ENCODE peak calls at places on chromosome 4, in seven cellular contexts. N is effector memory CD8-positive, alpha-beta T cell; O is stimulated activated naive CD8-positive, alpha-beta T cell treated with anti-CD3 and anti-CD28 coated beads, Interleukin-15, Interleukin-2, amounts not matched to agents 100 U/mL and 50 U/mL, for 24 hours; M is left ventricle myocardium superior; X is aorta; B is CD8-positive, alpha-beta T cell; W is PC-3. L is an unnamed sample.

GRCh38 chr4:84958434-84958833 is 8.1 kb downstream of the WDFY3 start:
- ATAC-seq in N (no peak), O (no peak), M (no peak), X (no peak), B (no peak), W (no peak), L (no peak)

GRCh38 chr4:40515398-40516293 is 114.0 kb downstream of the RBM47 start:
- ATAC-seq in N (peak), O (peak), M (peak), X (peak), B (no peak), W (no peak), L (peak)

GRCh38 chr4:169132561-169133305 is 122.7 kb upstream of the CBR4 start:
- ATAC-seq in N (no peak), O (no peak), M (peak), X (no peak), B (no peak), W (no peak), L (no peak)

GRCh38 chr4:13988347-13989265 is 361.1 kb upstream of the BOD1L1 start:
- ATAC-seq in N (no peak), O (no peak), M (peak), X (peak), B (no peak), W (no peak), L (peak)

GRCh38 chr4:77184961-77185360 is 28.0 kb downstream of the CCNG2 start:
- ATAC-seq in N (no peak), O (no peak), M (no peak), X (no peak), B (no peak), W (no peak), L (no peak)

GRCh38 chr4:25103423-25103822 is 56.8 kb downstream of the SEPSECS start:
- ATAC-seq in N (no peak), O (no peak), M (peak), X (no peak), B (no peak), W (no peak), L (peak)

GRCh38 chr4:37591349-37591748 is 94.8 kb downstream of the RELL1 start:
- ATAC-seq in N (no peak), O (no peak), M (no peak), X (no peak), B (no peak), W (no peak), L (no peak)

GRCh38 chr4:1418494-1419285 is 12.4 kb upstream of the NKX1-1 start:
- ATAC-seq in N (no peak), O (no peak), M (no peak), X (no peak), B (no peak), W (no peak), L (no peak)

GRCh38 chr4:37748546-37748945 is 62.4 kb upstream of the RELL1 start:
- ATAC-seq in N (no peak), O (no peak), M (no peak), X (no peak), B (no peak), W (no peak), L (no peak)

GRCh38 chr4:35562831-35563230 is 681.5 kb downstream of the ARAP2 start:
- ATAC-seq in N (no peak), O (no peak), M (no peak), X (no peak), B (no peak), W (no peak), L (no peak)

GRCh38 chr4:5772528-5773270 is 61.7 kb downstream of the EVC start:
- ATAC-seq in N (no peak), O (peak), M (no peak), X (no peak), B (no peak), W (no peak), L (no peak)

GRCh38 chr4:16140520-16141249 is 56.9 kb upstream of the PROM1 start:
- ATAC-seq in N (no peak), O (no peak), M (no peak), X (peak), B (no peak), W (peak), L (no peak)

GRCh38 chr4:85489273-85489672 is 14.3 kb downstream of the ARHGAP24 start:
- ATAC-seq in N (no peak), O (no peak), M (peak), X (no peak), B (no peak), W (peak), L (peak)

GRCh38 chr4:76074468-76074867 is at the start of gene ART3:
- ATAC-seq in N (no peak), O (no peak), M (peak), X (no peak), B (no peak), W (no peak), L (peak)

GRCh38 chr4:21884615-21885014 is 64.0 kb downstream of the KCNIP4 start:
- ATAC-seq in N (no peak), O (no peak), M (no peak), X (no peak), B (no peak), W (no peak), L (no peak)

GRCh38 chr4:140238353-140239041 is 84.5 kb upstream of the MAML3 start:
- ATAC-seq in N (no peak), O (no peak), M (peak), X (peak), B (no peak), W (no peak), L (peak)

GRCh38 chr4:118327554-118328241 is 25.1 kb downstream of the PRSS12 start:
- ATAC-seq in N (no peak), O (no peak), M (no peak), X (no peak), B (no peak), W (peak), L (no peak)